ENCODE peak calls at places on chromosomes 11 and 22, in five cellular contexts. Q, E, K, Z and D are unnamed samples.

GRCh38 chr22:23404689-23405365 is 175.3 kb downstream of the IGLL1 start:
- DNase-seq in Q (peak; percentile 13), E (no peak), K (no peak), Z (peak; percentile 75), D (peak; percentile 16)

GRCh38 chr22:28743852-28744251 is 2.0 kb downstream of the HSCB start:
- DNase-seq in Q (no peak), E (no peak), K (no peak), Z (no peak), D (no peak)

GRCh38 chr11:18064450-18065048 is 18.5 kb upstream of the TPH1 start:
- DNase-seq in Q (no peak), E (no peak), K (no peak), Z (no peak), D (no peak)

GRCh38 chr11:123174196-123175183 is 20.6 kb downstream of the CLMP start:
- DNase-seq in Q (peak; percentile 78), E (no peak), K (no peak), Z (peak; percentile 66), D (peak; percentile 95)

GRCh38 chr11:46277313-46277622 is 194 bp upstream of the CREB3L1 start:
- DNase-seq in Q (peak; percentile 66), E (no peak), K (no peak), Z (no peak), D (no peak)

GRCh38 chr22:43625242-43625641 is 186.9 kb downstream of the EFCAB6 start:
- DNase-seq in Q (peak; percentile 20), E (no peak), K (peak; percentile 29), Z (no peak), D (no peak)

GRCh38 chr11:62353841-62354240 is 16.6 kb downstream of the ASRGL1 start:
- DNase-seq in Q (no peak), E (no peak), K (no peak), Z (no peak), D (no peak)

GRCh38 chr11:86292912-86293606 is 9.0 kb upstream of the HIKESHI start:
- DNase-seq in Q (no peak), E (no peak), K (no peak), Z (no peak), D (no peak)

GRCh38 chr11:113874096-113874919 is 1.1 kb downstream of the USP28 start:
- DNase-seq in Q (no peak), E (no peak), K (no peak), Z (peak; percentile 49), D (no peak)

GRCh38 chr22:27032121-27032761 is 374.9 kb downstream of the MIAT start:
- DNase-seq in Q (no peak), E (peak; percentile 81), K (no peak), Z (peak; percentile 83), D (no peak)

GRCh38 chr11:115297330-115297729 is 206.9 kb downstream of the CADM1 start:
- DNase-seq in Q (no peak), E (no peak), K (no peak), Z (no peak), D (no peak)

GRCh38 chr22:46833228-46833627 is 70.8 kb downstream of the TBC1D22A start:
- DNase-seq in Q (peak; percentile 23), E (no peak), K (peak; percentile 23), Z (peak; percentile 90), D (no peak)

GRCh38 chr22:45864959-45865496 is 111.9 kb downstream of the WNT7B start:
- DNase-seq in Q (no peak), E (no peak), K (no peak), Z (no peak), D (no peak)

GRCh38 chr11:59802639-59803176 is 7.9 kb downstream of the MRPL16 start:
- DNase-seq in Q (peak; percentile 58), E (no peak), K (peak; percentile 46), Z (peak; percentile 52), D (no peak)

GRCh38 chr11:65871811-65872548 is 620 bp downstream of the EFEMP2 start:
- DNase-seq in Q (peak; percentile 31), E (no peak), K (no peak), Z (peak; percentile 62), D (no peak)

GRCh38 chr22:36817429-36817783 is 571 bp upstream of the PVALB start:
- DNase-seq in Q (no peak), E (no peak), K (no peak), Z (peak; percentile 22), D (no peak)

GRCh38 chr22:40709752-40710413 is 30.6 kb downstream of the MCHR1 start:
- DNase-seq in Q (no peak), E (no peak), K (no peak), Z (peak; percentile 79), D (no peak)

GRCh38 chr11:47348859-47349258 is 3.6 kb downstream of the MYBPC3 start:
- DNase-seq in Q (peak; percentile 31), E (no peak), K (peak; percentile 32), Z (peak; percentile 31), D (no peak)

GRCh38 chr22:49307870-49308269 is 519.8 kb downstream of the BRD1 start:
- DNase-seq in Q (no peak), E (no peak), K (no peak), Z (no peak), D (no peak)